ENCODE peak calls at places on chromosomes 12 and 14, in six cellular contexts. P is cardiac muscle cell, Z is heart left ventricle, R is uterus, T is brain microvascular endothelial cell, I is stomach. J is an unnamed sample.
A peak's percentile ranks its signal among the peaks of the same experiment; 100 is the strongest.

GRCh38 chr14:85516239-85517112 is 13.5 kb upstream of the FLRT2 start:
- DNase-seq in P (peak; percentile 91), I (no peak), R (no peak), T (peak; percentile 55), Z (no peak), J (no peak)

GRCh38 chr14:102451064-102451352 is 58.6 kb downstream of the ANKRD9 start:
- DNase-seq in I (no peak), R (no peak), P (no peak), T (no peak), Z (no peak), J (no peak)

GRCh38 chr12:109786799-109787198 is 46.4 kb downstream of the TRPV4 start:
- DNase-seq in I (no peak), R (no peak), P (no peak), Z (no peak), T (no peak), J (no peak)

GRCh38 chr14:64682173-64682710 is 22.0 kb upstream of the PLEKHG3 start:
- DNase-seq in Z (peak; percentile 82), R (peak; percentile 86), P (peak; percentile 89), T (peak; percentile 32), I (peak; percentile 81), J (peak; percentile 77)

GRCh38 chr14:91901449-91902250 is 34.3 kb upstream of the TC2N start:
- DNase-seq in P (no peak), T (no peak), I (peak; percentile 49), R (peak; percentile 77), Z (no peak), J (no peak)

GRCh38 chr12:99121476-99121965 is 476.4 kb downstream of the APAF1 start:
- DNase-seq in T (no peak), I (no peak), P (no peak), R (no peak), Z (no peak), J (no peak)

GRCh38 chr12:116694653-116695463 is 43.0 kb downstream of the SPRING1 start:
- DNase-seq in Z (peak; percentile 48), I (no peak), P (no peak), T (no peak), R (no peak), J (no peak)

GRCh38 chr14:105197274-105197673 is 16.2 kb upstream of the NUDT14 start:
- DNase-seq in I (no peak), Z (peak; percentile 82), T (no peak), P (peak; percentile 67), R (no peak), J (peak; percentile 45)

GRCh38 chr12:28189774-28190320 is 409 bp upstream of the CCDC91 start:
- DNase-seq in T (peak; percentile 2), I (no peak), Z (no peak), P (no peak), R (no peak), J (no peak)

GRCh38 chr12:116528067-116528466 is 31.1 kb upstream of the MAP1LC3B2 start:
- DNase-seq in I (no peak), R (no peak), P (peak; percentile 43), Z (no peak), T (no peak), J (no peak)

GRCh38 chr12:109130755-109131521 is 14.6 kb downstream of the ACACB start:
- DNase-seq in R (no peak), Z (peak; percentile 93), T (no peak), P (no peak), I (peak; percentile 71), J (peak; percentile 92)

GRCh38 chr14:101501858-101502615 is 59.3 kb upstream of the DIO3 start:
- DNase-seq in Z (no peak), R (peak; percentile 8), I (peak; percentile 16), T (no peak), P (no peak), J (no peak)

GRCh38 chr12:22250762-22251161 is 83.7 kb downstream of the ST8SIA1 start:
- DNase-seq in R (no peak), I (no peak), Z (no peak), P (no peak), T (no peak), J (no peak)

GRCh38 chr14:31927348-31927826 is 149.7 kb upstream of the ARHGAP5 start:
- DNase-seq in Z (peak; percentile 62), R (no peak), P (peak; percentile 77), T (peak; percentile 89), I (no peak), J (peak; percentile 22)

GRCh38 chr14:37985826-37986470 is 221.8 kb upstream of the SSTR1 start:
- DNase-seq in P (peak; percentile 69), I (peak; percentile 44), Z (no peak), R (no peak), T (peak; percentile 0), J (peak; percentile 68)

GRCh38 chr12:111034911-111035577 is 114.7 kb upstream of the MYL2 start:
- DNase-seq in I (no peak), Z (no peak), P (no peak), R (no peak), T (no peak), J (no peak)

GRCh38 chr12:110782922-110783321 is 40.2 kb upstream of the PPP1CC start:
- DNase-seq in Z (no peak), I (no peak), R (no peak), T (no peak), P (no peak), J (no peak)

GRCh38 chr12:94126067-94126466 is 22.3 kb upstream of the PLXNC1 start:
- DNase-seq in Z (no peak), T (no peak), I (no peak), P (no peak), R (no peak), J (no peak)

DNA sequence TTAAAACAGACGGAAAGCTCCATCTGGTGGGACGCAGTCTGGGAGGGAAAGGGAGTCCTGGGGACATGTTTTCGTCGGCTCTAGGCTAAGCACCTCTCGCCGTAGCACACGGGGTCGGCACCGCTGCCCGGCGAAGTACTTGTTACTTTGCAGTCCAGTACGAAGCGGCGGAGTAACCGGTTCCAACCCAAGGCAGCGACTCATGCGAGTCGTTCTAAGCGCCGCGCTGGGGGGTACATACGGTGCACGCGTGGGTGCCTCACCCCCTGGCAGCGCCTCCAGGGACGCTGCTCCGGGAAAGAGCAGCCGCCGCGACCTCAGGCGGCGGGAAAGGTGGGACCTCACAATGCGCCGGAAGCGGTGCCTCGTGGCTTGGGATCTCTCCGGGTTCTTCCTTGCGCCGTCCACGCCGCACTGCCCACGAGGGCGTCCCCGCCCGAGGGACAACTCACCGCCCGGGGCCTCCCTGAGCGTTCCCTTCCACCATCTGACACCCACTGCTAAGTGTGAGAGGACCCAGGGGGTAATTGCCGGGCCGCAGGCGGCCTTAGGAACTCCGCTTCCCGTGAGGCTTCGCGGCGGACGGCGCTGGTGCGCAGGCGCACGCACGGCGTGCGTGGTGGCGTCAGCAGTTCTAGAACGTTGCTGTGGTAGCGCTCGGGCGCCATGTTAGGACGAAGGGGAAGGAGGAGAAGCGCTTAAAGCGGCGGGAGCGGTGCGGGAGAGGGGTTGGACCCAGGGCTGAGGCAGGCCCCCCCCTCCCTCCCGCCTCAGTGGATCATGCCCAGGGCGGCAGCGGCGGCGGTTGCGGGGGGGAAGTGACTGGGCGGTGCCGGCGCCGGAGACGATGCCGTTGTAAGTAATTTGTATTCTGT is at the start of gene PAPOLA:
- DNase-seq in T (peak; percentile 91), R (peak; percentile 95), I (peak; percentile 96), P (peak; percentile 97), Z (peak; percentile 96), J (peak; percentile 95)
- TF ChIP-seq CTCF in T (peak; percentile 27), R (peak; percentile 26), I (no peak), P (no peak), Z (no peak), J (peak; percentile 8)

GRCh38 chr14:59918824-59919581 is 941 bp upstream of the LRRC9 start:
- DNase-seq in I (no peak), Z (peak; percentile 26), P (peak; percentile 55), R (no peak), T (peak; percentile 36), J (peak; percentile 60)

GRCh38 chr14:59920378-59920683 is 387 bp downstream of the LRRC9 start:
- DNase-seq in T (no peak), Z (no peak), P (no peak), I (no peak), R (no peak), J (no peak)

GRCh38 chr14:59919582-59920377 is at the start of gene LRRC9:
- DNase-seq in Z (peak; percentile 26), R (no peak), I (no peak), P (peak; percentile 47), T (no peak), J (peak; percentile 31)
- H3K27ac ChIP-seq in Z (no peak within 1 kb of the TSS), R (no peak within 1 kb of the TSS), I (no peak within 1 kb of the TSS), P (no peak within 1 kb of the TSS), T (no peak within 1 kb of the TSS), J (no peak within 1 kb of the TSS)

GRCh38 chr12:7711133-7711532 is at the start of gene DPPA3:
- DNase-seq in I (no peak), Z (no peak), R (no peak), T (no peak), P (no peak), J (no peak)

GRCh38 chr12:7712841-7713442 is 1.7 kb downstream of the DPPA3 start:
- DNase-seq in T (no peak), R (no peak), P (no peak), I (no peak), Z (no peak), J (no peak)

GRCh38 chr12:7716391-7716790 is 5.2 kb downstream of the DPPA3 start:
- DNase-seq in I (no peak), P (no peak), Z (no peak), R (no peak), T (no peak), J (no peak)
- TF ChIP-seq CTCF in I (no peak), P (no peak), Z (no peak), R (no peak), T (no peak), J (peak; percentile 8)

GRCh38 chr12:52156310-52156709 is 35.5 kb downstream of the KRT80 start:
- DNase-seq in R (no peak), I (no peak), T (no peak), P (no peak), Z (no peak), J (no peak)
- H3K27ac ChIP-seq in R (no peak overlapping the region), I (no peak overlapping the region), T (no peak overlapping the region), P (no peak overlapping the region), Z (no peak overlapping the region), J (no peak overlapping the region)

DNA sequence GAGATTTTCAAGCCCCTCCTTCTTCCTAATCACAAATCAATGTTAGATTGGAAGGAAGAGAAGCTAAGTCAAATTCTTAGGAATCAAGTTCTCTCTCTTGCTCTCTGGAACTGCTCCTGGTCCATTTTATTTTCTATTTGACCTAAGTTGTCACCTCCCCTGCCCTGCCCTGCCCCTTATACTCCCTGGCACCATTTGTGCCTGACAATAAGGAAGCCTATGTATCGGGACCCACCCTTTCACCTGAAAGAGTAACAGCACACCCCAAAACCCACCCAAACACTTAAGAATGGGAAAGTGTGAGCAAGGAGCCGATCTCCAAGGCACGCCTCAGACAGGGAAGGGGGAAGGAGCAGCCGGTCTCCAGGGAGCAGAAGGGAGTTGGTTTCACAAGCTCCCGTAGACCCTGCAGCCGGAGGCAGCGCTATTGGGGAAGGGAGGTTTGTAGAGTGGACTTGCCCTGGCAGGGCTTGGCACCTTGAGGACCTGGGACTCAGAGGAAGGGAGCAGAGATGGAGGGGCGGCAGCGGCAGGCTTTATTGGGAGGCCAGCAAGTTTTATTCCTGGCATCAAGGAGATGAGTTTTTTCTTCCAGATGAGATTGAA is 1.6 kb downstream of the LRRC74A start:
- DNase-seq in P (peak; percentile 65), R (peak; percentile 36), I (no peak), T (no peak), Z (peak; percentile 62), J (no peak)
- TF ChIP-seq CTCF in P (no peak), R (no peak), I (no peak), T (no peak), Z (no peak), J (no peak)

J was measured in adrenal gland.